ENCODE peak calls at places on chromosome 18, in nine cellular contexts. M is neural crest cell; P is anterior cingulate cortex; C is NCI-H2081; E is stimulated activated CD8-positive, alpha-beta memory T cell treated with anti-CD3 and anti-CD28 coated beads, Interleukin-15, amount 100 ng/mL, for 24 hours; O is frontal cortex; T is NCI-H774; G is stimulated activated CD4-positive, alpha-beta T cell treated with anti-CD3 and anti-CD28 coated beads, Interleukin-12 subunit alpha, Interleukin-12 subunit beta, amount 100 ng/mL, for 24 hours; X is GM12865. H is an unnamed sample.

GRCh38 chr18:12278765-12279682 is 24.9 kb downstream of the CIDEA start:
- DNase-seq in M (peak; percentile 33), P (peak; percentile 73), C (no peak), E (no peak), O (no peak), T (no peak), G (no peak), X (no peak), H (no peak)

GRCh38 chr18:35430721-35431441 is 53.7 kb upstream of the ZNF396 start:
- DNase-seq in M (no peak), P (no peak), C (no peak), E (no peak), O (no peak), T (no peak), G (no peak), X (no peak), H (no peak)

GRCh38 chr18:56789004-56789888 is 138.1 kb downstream of the WDR7 start:
- DNase-seq in M (no peak), P (no peak), C (no peak), E (no peak), O (no peak), T (no peak), G (peak; percentile 10), X (peak; percentile 48), H (no peak)

GRCh38 chr18:58048243-58048642 is 4.2 kb downstream of the NEDD4L start:
- DNase-seq in M (no peak), P (no peak), C (no peak), E (no peak), O (no peak), T (no peak), G (no peak), X (no peak), H (no peak)

GRCh38 chr18:4510709-4511108 is 55.6 kb upstream of the DLGAP1 start:
- DNase-seq in M (no peak), P (no peak), C (no peak), E (no peak), O (no peak), T (no peak), G (no peak), X (peak; percentile 28), H (no peak)

GRCh38 chr18:37565138-37565984 is at the start of gene CELF4:
- DNase-seq in M (no peak), P (no peak), C (peak; percentile 25), E (no peak), O (peak; percentile 53), T (peak; percentile 72), G (no peak), X (no peak), H (peak; percentile 95)

GRCh38 chr18:2847341-2848144 is 737 bp downstream of the EMILIN2 start:
- DNase-seq in M (peak; percentile 5), P (no peak), C (no peak), E (no peak), O (peak; percentile 54), T (no peak), G (peak; percentile 29), X (peak; percentile 31), H (no peak)

GRCh38 chr18:10838594-10838993 is 310.8 kb downstream of the PIEZO2 start:
- DNase-seq in M (no peak), P (no peak), C (no peak), E (no peak), O (no peak), T (no peak), G (no peak), X (peak; percentile 70), H (no peak)

GRCh38 chr18:61992923-61993322 is 100.1 kb upstream of the RNF152 start:
- DNase-seq in M (no peak), P (no peak), C (no peak), E (no peak), O (no peak), T (no peak), G (no peak), X (no peak), H (no peak)

GRCh38 chr18:8778824-8779223 is 73.5 kb downstream of the MTCL1 start:
- DNase-seq in M (no peak), P (no peak), C (no peak), E (no peak), O (no peak), T (no peak), G (no peak), X (no peak), H (no peak)

GRCh38 chr18:52422985-52423601 is 83.1 kb downstream of the DCC start:
- DNase-seq in M (no peak), P (no peak), C (no peak), E (no peak), O (no peak), T (no peak), G (no peak), X (peak; percentile 13), H (peak; percentile 82)

GRCh38 chr18:36808681-36809080 is 20.1 kb downstream of the TPGS2 start:
- DNase-seq in M (no peak), P (no peak), C (no peak), E (no peak), O (no peak), T (no peak), G (no peak), X (no peak), H (no peak)

GRCh38 chr18:9643549-9643948 is 29.2 kb upstream of the PPP4R1 start:
- DNase-seq in M (no peak), P (no peak), C (no peak), E (no peak), O (no peak), T (no peak), G (no peak), X (no peak), H (no peak)

GRCh38 chr18:2654828-2655152 is 736 bp upstream of the SMCHD1 start:
- DNase-seq in M (no peak), P (no peak), C (no peak), E (no peak), O (no peak), T (no peak), G (no peak), X (no peak), H (no peak)

GRCh38 chr18:67232406-67232805 is 284.1 kb downstream of the DSEL start:
- DNase-seq in M (no peak), P (no peak), C (no peak), E (no peak), O (no peak), T (no peak), G (no peak), X (no peak), H (no peak)

GRCh38 chr18:22347624-22348511 is 69.8 kb downstream of the CTAGE1 start:
- DNase-seq in M (no peak), P (no peak), C (no peak), E (no peak), O (no peak), T (no peak), G (no peak), X (no peak), H (no peak)

GRCh38 chr18:75269696-75270095 is 59.1 kb downstream of the TSHZ1 start:
- DNase-seq in M (no peak), P (no peak), C (no peak), E (no peak), O (no peak), T (no peak), G (no peak), X (no peak), H (no peak)

GRCh38 chr18:5993938-5994337 is 98.6 kb upstream of the TMEM200C start:
- DNase-seq in M (no peak), P (no peak), C (no peak), E (no peak), O (no peak), T (no peak), G (no peak), X (no peak), H (no peak)

GRCh38 chr18:10164241-10165160 is 250.7 kb downstream of the VAPA start:
- DNase-seq in M (no peak), P (no peak), C (no peak), E (no peak), O (no peak), T (peak; percentile 41), G (no peak), X (no peak), H (peak; percentile 77)

GRCh38 chr18:21112140-21112473 is 494 bp upstream of the ROCK1 start:
- DNase-seq in M (no peak), P (no peak), C (no peak), E (peak; percentile 21), O (no peak), T (no peak), G (peak; percentile 41), X (no peak), H (no peak)

GRCh38 chr18:77807650-77808049 is 558.0 kb downstream of the GALR1 start:
- DNase-seq in M (no peak), P (no peak), C (no peak), E (no peak), O (no peak), T (no peak), G (no peak), X (no peak), H (no peak)

GRCh38 chr18:32441536-32441935 is 29.1 kb downstream of the GAREM1 start:
- DNase-seq in M (no peak), P (no peak), C (no peak), E (no peak), O (no peak), T (no peak), G (no peak), X (no peak), H (no peak)

GRCh38 chr18:39841133-39842041 is 2113.6 kb upstream of the PIK3C3 start:
- DNase-seq in M (peak; percentile 59), P (no peak), C (peak; percentile 76), E (no peak), O (peak; percentile 40), T (peak; percentile 77), G (no peak), X (no peak), H (peak; percentile 97)

GRCh38 chr18:25834061-25834460 is 256.4 kb downstream of the SS18 start:
- DNase-seq in M (no peak), P (no peak), C (no peak), E (no peak), O (no peak), T (no peak), G (no peak), X (no peak), H (no peak)

GRCh38 chr18:48529796-48530195 is 9.0 kb upstream of the CTIF start:
- DNase-seq in M (no peak), P (no peak), C (no peak), E (no peak), O (no peak), T (no peak), G (no peak), X (no peak), H (no peak)

GRCh38 chr18:79361766-79362522 is 33.8 kb upstream of the NFATC1 start:
- DNase-seq in M (no peak), P (no peak), C (no peak), E (no peak), O (no peak), T (no peak), G (no peak), X (no peak), H (no peak)

GRCh38 chr18:49399003-49399402 is 61.4 kb downstream of the DYM start:
- DNase-seq in M (no peak), P (no peak), C (no peak), E (no peak), O (no peak), T (no peak), G (no peak), X (peak; percentile 62), H (no peak)

GRCh38 chr18:35002120-35002519 is 39.1 kb upstream of the MAPRE2 start:
- DNase-seq in M (no peak), P (no peak), C (no peak), E (no peak), O (no peak), T (no peak), G (no peak), X (no peak), H (no peak)

GRCh38 chr18:36284671-36285295 is 12.7 kb upstream of the FHOD3 start:
- DNase-seq in M (peak; percentile 45), P (no peak), C (peak; percentile 60), E (no peak), O (peak; percentile 35), T (peak; percentile 63), G (no peak), X (peak; percentile 80), H (peak; percentile 72)

GRCh38 chr18:3604260-3604625 is 154.3 kb downstream of the TGIF1 start:
- DNase-seq in M (no peak), P (no peak), C (no peak), E (no peak), O (no peak), T (no peak), G (no peak), X (no peak), H (no peak)

H was measured in NCI-H1417.